ENCODE peak calls at places on chromosomes 5 and 9, in seven cellular contexts. W is effector memory CD4-positive, alpha-beta T cell; H is heart right ventricle; I is spleen; S is CD4-positive, CD25-positive, alpha-beta regulatory T cell; M is GM12878; U is gastrocnemius medialis. R is an unnamed sample.
A peak's percentile ranks its signal among the peaks of the same experiment; 100 is the strongest.

GRCh38 chr9:109918359-109919163 is 138.6 kb downstream of the PALM2AKAP2 start:
- DNase-seq in S (no peak), H (no peak), W (no peak), I (no peak), U (peak; percentile 79), M (peak; percentile 80), R (peak; percentile 71)

GRCh38 chr5:144583493-144584154 is 413.0 kb downstream of the KCTD16 start:
- DNase-seq in W (no peak), U (no peak), S (no peak), M (no peak), H (no peak), I (no peak), R (no peak)

GRCh38 chr5:145204741-145205140 is 630.4 kb downstream of the PRELID2 start:
- DNase-seq in I (no peak), U (no peak), M (no peak), S (no peak), H (no peak), W (no peak), R (no peak)

GRCh38 chr5:173823721-173824567 is 64.2 kb upstream of the CPEB4 start:
- DNase-seq in M (no peak), H (no peak), S (no peak), U (no peak), I (no peak), W (no peak), R (peak; percentile 70)

GRCh38 chr9:88653926-88654325 is 118.9 kb downstream of the NXNL2 start:
- DNase-seq in H (no peak), W (no peak), I (no peak), S (no peak), M (no peak), U (no peak), R (no peak)

GRCh38 chr5:150190503-150190973 is 676 bp downstream of the SLC6A7 start:
- DNase-seq in I (no peak), M (no peak), U (no peak), W (no peak), H (no peak), S (no peak), R (no peak)

GRCh38 chr9:108213516-108213915 is 642.3 kb downstream of the ACTL7B start:
- DNase-seq in S (no peak), W (no peak), H (no peak), I (no peak), M (no peak), U (no peak), R (no peak)

GRCh38 chr9:86329649-86330048 is 24.6 kb downstream of the TUT7 start:
- DNase-seq in I (no peak), M (no peak), U (no peak), W (no peak), S (no peak), H (no peak), R (no peak)

GRCh38 chr5:153816870-153817269 is 221.8 kb downstream of the FAM114A2 start:
- DNase-seq in M (no peak), I (no peak), H (no peak), W (no peak), U (no peak), S (no peak), R (no peak)

GRCh38 chr9:14899815-14900193 is 10.4 kb downstream of the FREM1 start:
- DNase-seq in W (no peak), S (no peak), U (no peak), I (no peak), M (no peak), H (no peak), R (no peak)

GRCh38 chr5:127746756-127747155 is 43.6 kb downstream of the CCDC192 start:
- DNase-seq in M (no peak), W (no peak), H (no peak), I (no peak), S (no peak), U (no peak), R (no peak)

GRCh38 chr5:38023353-38023752 is 183.5 kb upstream of the GDNF start:
- DNase-seq in U (no peak), H (no peak), I (no peak), M (no peak), S (no peak), W (no peak), R (no peak)

GRCh38 chr9:124792257-124792975 is 15.5 kb downstream of the OLFML2A start:
- DNase-seq in S (no peak), W (no peak), H (no peak), I (peak; percentile 38), U (no peak), M (no peak), R (no peak)

GRCh38 chr9:123131258-123131657 is 97.8 kb downstream of the GPR21 start:
- DNase-seq in S (no peak), H (no peak), I (no peak), U (no peak), W (no peak), M (no peak), R (no peak)

GRCh38 chr9:121765021-121765950 is 113.9 kb downstream of the DAB2IP start:
- DNase-seq in U (peak; percentile 40), I (no peak), W (no peak), H (peak; percentile 77), S (no peak), M (no peak), R (no peak)

GRCh38 chr9:98917691-98918487 is 25.8 kb upstream of the COL15A1 start:
- DNase-seq in U (no peak), M (no peak), H (no peak), W (no peak), S (no peak), I (no peak), R (no peak)

GRCh38 chr5:443239-444151 is 519 bp downstream of the EXOC3 start:
- DNase-seq in W (peak; percentile 9), H (no peak), S (no peak), U (no peak), I (peak; percentile 90), M (no peak), R (peak; percentile 34)

GRCh38 chr9:3497406-3497805 is 28.4 kb downstream of the RFX3 start:
- DNase-seq in M (no peak), S (no peak), I (no peak), U (no peak), H (no peak), W (no peak), R (no peak)

GRCh38 chr5:169548315-169548714 is 35.3 kb upstream of the SPDL1 start:
- DNase-seq in I (no peak), H (no peak), W (no peak), M (no peak), U (no peak), S (no peak), R (no peak)

GRCh38 chr5:34452170-34452828 is 203.8 kb upstream of the RAI14 start:
- DNase-seq in S (no peak), H (no peak), W (no peak), I (no peak), U (no peak), M (no peak), R (no peak)

GRCh38 chr5:127409236-127409921 is 108.1 kb upstream of the PRRC1 start:
- DNase-seq in W (no peak), H (no peak), U (peak; percentile 83), M (no peak), I (no peak), S (no peak), R (no peak)

GRCh38 chr5:155943516-155944407 is 383.2 kb upstream of the SGCD start:
- DNase-seq in I (no peak), U (peak; percentile 58), M (no peak), W (no peak), H (peak; percentile 31), S (no peak), R (peak; percentile 36)

GRCh38 chr5:142617416-142617815 is 68.5 kb downstream of the FGF1 start:
- DNase-seq in M (no peak), W (no peak), U (no peak), I (no peak), H (no peak), S (no peak), R (no peak)

GRCh38 chr5:14155075-14155474 is 11.9 kb downstream of the TRIO start:
- DNase-seq in I (no peak), W (no peak), U (no peak), H (no peak), S (no peak), M (no peak), R (no peak)
- H3K27ac ChIP-seq in I (peak overlapping the region; percentile 84), W (no peak overlapping the region), U (peak overlapping the region; percentile 79), H (peak overlapping the region; percentile 79), S (no peak overlapping the region), M (peak overlapping the region; percentile 92), R (no peak overlapping the region)

DNA sequence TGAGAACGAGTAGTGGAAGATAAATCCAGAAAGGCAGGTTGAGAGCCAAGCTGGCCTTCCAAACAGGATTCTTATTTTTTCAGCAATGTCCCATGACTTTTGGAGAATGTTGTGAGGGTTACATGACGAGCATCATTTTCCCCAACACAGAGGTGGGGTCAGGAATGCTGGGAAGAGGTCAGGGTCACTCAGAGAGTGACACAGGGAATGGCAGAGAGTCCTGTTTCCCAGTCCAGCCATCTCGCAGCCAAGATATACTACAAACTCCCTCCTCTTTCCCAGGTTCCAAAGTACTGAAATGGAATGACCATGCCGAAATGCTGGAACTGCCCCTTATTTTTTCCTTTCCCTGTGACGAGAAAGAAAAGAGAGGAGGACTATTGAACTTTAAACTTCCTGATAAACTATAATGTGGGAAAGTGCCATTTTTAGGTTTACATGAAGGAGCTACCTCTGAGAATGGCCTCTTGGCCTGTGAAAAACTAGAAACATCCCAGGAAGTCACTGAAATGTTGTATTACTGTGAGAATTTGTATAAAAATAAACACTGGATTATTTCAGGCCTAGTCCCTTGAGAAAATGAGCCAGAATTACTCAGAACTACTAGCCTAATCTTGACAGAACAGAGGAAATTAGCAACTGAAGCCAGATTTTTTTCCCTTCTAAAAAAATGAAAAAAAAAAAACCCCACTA is 420.4 kb downstream of the CETN3 start:
- DNase-seq in H (peak; percentile 79), I (no peak), W (no peak), M (no peak), U (no peak), S (no peak), R (no peak)
- H3K4me3 ChIP-seq in H (no peak overlapping the region), I (no peak overlapping the region), W (no peak overlapping the region), M (no peak overlapping the region), U (no peak overlapping the region), S (no peak overlapping the region), R (no peak overlapping the region)

GRCh38 chr5:136036991-136037705 is 8.4 kb downstream of the TGFBI start:
- DNase-seq in H (peak; percentile 65), M (peak; percentile 40), I (peak; percentile 45), U (peak; percentile 78), S (no peak), W (peak; percentile 28), R (peak; percentile 56)

GRCh38 chr5:136034976-136035375 is 6.2 kb downstream of the TGFBI start:
- DNase-seq in S (no peak), W (no peak), H (peak; percentile 62), U (peak; percentile 84), M (no peak), I (peak; percentile 28), R (no peak)

GRCh38 chr5:136034492-136034891 is 5.7 kb downstream of the TGFBI start:
- DNase-seq in W (no peak), M (no peak), S (no peak), H (no peak), U (no peak), I (peak; percentile 27), R (no peak)

GRCh38 chr5:136036293-136036911 is 7.6 kb downstream of the TGFBI start:
- DNase-seq in M (no peak), S (no peak), W (no peak), H (no peak), U (no peak), I (peak; percentile 3), R (no peak)

GRCh38 chr5:136035837-136036236 is 7.0 kb downstream of the TGFBI start:
- DNase-seq in I (peak; percentile 30), S (no peak), W (no peak), U (no peak), M (no peak), H (no peak), R (no peak)
- H3K4me1 ChIP-seq in I (peaks cover 12% of the 10 kb centered on the region), S (peaks cover 25% of the 10 kb centered on the region), W (peaks cover 24% of the 10 kb centered on the region), U (peaks cover 64% of the 10 kb centered on the region), M (peaks cover 21% of the 10 kb centered on the region), H (peaks cover 83% of the 10 kb centered on the region), R (peaks cover 16% of the 10 kb centered on the region)

GRCh38 chr9:93603011-93603410 is 26.6 kb downstream of the PHF2 start:
- DNase-seq in U (no peak), I (no peak), S (no peak), W (no peak), M (no peak), H (no peak), R (peak; percentile 14)
- H3K27ac ChIP-seq in U (no peak overlapping the region), I (no peak overlapping the region), S (no peak overlapping the region), W (no peak overlapping the region), M (no peak overlapping the region), H (no peak overlapping the region), R (no peak overlapping the region)

R was measured in colonic mucosa.